ENCODE peak calls at places on chromosomes 12 and 14, in four cellular contexts. One of them, this sample, is unnamed.
A peak's percentile ranks its signal among the peaks of the same experiment; 100 is the strongest.

GRCh38 chr14:75411194-75411552 is 16.6 kb upstream of the JDP2 start:
- DNase-seq in choroid plexus epithelial cell: no peak
- DNase-seq in activated CD4-positive, alpha-beta T cell treated with anti-CD3 and anti-CD28 coated beads for 24 hours: no peak
- DNase-seq in Ammon's horn: no peak
- DNase-seq in this sample: no peak

GRCh38 chr12:3303410-3304136 is 187.4 kb upstream of the PRMT8 start:
- DNase-seq in choroid plexus epithelial cell: peak; percentile 22
- DNase-seq in Ammon's horn: no peak
- DNase-seq in activated CD4-positive, alpha-beta T cell treated with anti-CD3 and anti-CD28 coated beads for 24 hours: no peak
- DNase-seq in this sample: no peak

GRCh38 chr12:63982787-63983186 is 138.3 kb downstream of the SRGAP1 start:
- DNase-seq in activated CD4-positive, alpha-beta T cell treated with anti-CD3 and anti-CD28 coated beads for 24 hours: no peak
- DNase-seq in choroid plexus epithelial cell: no peak
- DNase-seq in Ammon's horn: no peak
- DNase-seq in this sample: no peak

GRCh38 chr14:101134851-101135486 is 231.4 kb upstream of the RTL1 start:
- DNase-seq in activated CD4-positive, alpha-beta T cell treated with anti-CD3 and anti-CD28 coated beads for 24 hours: no peak
- DNase-seq in Ammon's horn: no peak
- DNase-seq in choroid plexus epithelial cell: no peak
- DNase-seq in this sample: no peak

GRCh38 chr14:23530360-23531055 is 21.1 kb downstream of the ZFHX2 start:
- DNase-seq in Ammon's horn: no peak
- DNase-seq in choroid plexus epithelial cell: no peak
- DNase-seq in activated CD4-positive, alpha-beta T cell treated with anti-CD3 and anti-CD28 coated beads for 24 hours: no peak
- DNase-seq in this sample: no peak

GRCh38 chr14:20455355-20456300 is 602 bp downstream of the APEX1 start:
- DNase-seq in activated CD4-positive, alpha-beta T cell treated with anti-CD3 and anti-CD28 coated beads for 24 hours: no peak
- DNase-seq in choroid plexus epithelial cell: peak; percentile 95
- DNase-seq in Ammon's horn: no peak
- DNase-seq in this sample: no peak

GRCh38 chr12:4526923-4527546 is 11.7 kb upstream of the RAD51AP1 start:
- DNase-seq in Ammon's horn: no peak
- DNase-seq in activated CD4-positive, alpha-beta T cell treated with anti-CD3 and anti-CD28 coated beads for 24 hours: no peak
- DNase-seq in choroid plexus epithelial cell: peak; percentile 35
- DNase-seq in this sample: peak; percentile 21

GRCh38 chr14:103715052-103716000 is at the start of the genes XRCC3 and ZFYVE21:
- DNase-seq in choroid plexus epithelial cell: peak; percentile 100
- DNase-seq in Ammon's horn: peak; percentile 100
- DNase-seq in activated CD4-positive, alpha-beta T cell treated with anti-CD3 and anti-CD28 coated beads for 24 hours: peak; percentile 99
- DNase-seq in this sample: peak; percentile 99

GRCh38 chr12:123886931-123887582 is 85.6 kb downstream of the CCDC92 start:
- DNase-seq in Ammon's horn: no peak
- DNase-seq in choroid plexus epithelial cell: no peak
- DNase-seq in activated CD4-positive, alpha-beta T cell treated with anti-CD3 and anti-CD28 coated beads for 24 hours: no peak
- DNase-seq in this sample: no peak

GRCh38 chr12:11797317-11797913 is 147.9 kb downstream of the ETV6 start:
- DNase-seq in activated CD4-positive, alpha-beta T cell treated with anti-CD3 and anti-CD28 coated beads for 24 hours: no peak
- DNase-seq in choroid plexus epithelial cell: peak; percentile 90
- DNase-seq in Ammon's horn: no peak
- DNase-seq in this sample: no peak

GRCh38 chr14:70972107-70972976 is 65.1 kb downstream of the PCNX1 start:
- DNase-seq in Ammon's horn: peak; percentile 91
- DNase-seq in choroid plexus epithelial cell: peak; percentile 95
- DNase-seq in activated CD4-positive, alpha-beta T cell treated with anti-CD3 and anti-CD28 coated beads for 24 hours: peak; percentile 79
- DNase-seq in this sample: peak; percentile 93

GRCh38 chr12:26346748-26347147 is 151.4 kb downstream of the SSPN start:
- DNase-seq in activated CD4-positive, alpha-beta T cell treated with anti-CD3 and anti-CD28 coated beads for 24 hours: no peak
- DNase-seq in choroid plexus epithelial cell: peak; percentile 70
- DNase-seq in Ammon's horn: no peak
- DNase-seq in this sample: no peak

GRCh38 chr12:114499338-114499737 is 93.4 kb upstream of the TBX5 start:
- DNase-seq in choroid plexus epithelial cell: peak; percentile 17
- DNase-seq in activated CD4-positive, alpha-beta T cell treated with anti-CD3 and anti-CD28 coated beads for 24 hours: no peak
- DNase-seq in Ammon's horn: no peak
- DNase-seq in this sample: no peak

GRCh38 chr14:104085889-104086201 is 345 bp downstream of the ASPG start:
- DNase-seq in choroid plexus epithelial cell: no peak
- DNase-seq in Ammon's horn: no peak
- DNase-seq in activated CD4-positive, alpha-beta T cell treated with anti-CD3 and anti-CD28 coated beads for 24 hours: no peak
- DNase-seq in this sample: no peak

GRCh38 chr12:6872073-6873048 is 742 bp downstream of the SPSB2 start:
- DNase-seq in Ammon's horn: peak; percentile 92
- DNase-seq in choroid plexus epithelial cell: peak; percentile 77
- DNase-seq in activated CD4-positive, alpha-beta T cell treated with anti-CD3 and anti-CD28 coated beads for 24 hours: peak; percentile 82
- DNase-seq in this sample: peak; percentile 78

GRCh38 chr14:105092912-105093425 is 27.7 kb upstream of the GPR132 start:
- DNase-seq in choroid plexus epithelial cell: peak; percentile 45
- DNase-seq in Ammon's horn: no peak
- DNase-seq in activated CD4-positive, alpha-beta T cell treated with anti-CD3 and anti-CD28 coated beads for 24 hours: no peak
- DNase-seq in this sample: no peak

GRCh38 chr12:110565919-110566871 is 16.9 kb downstream of the PPTC7 start:
- DNase-seq in Ammon's horn: peak; percentile 62
- DNase-seq in activated CD4-positive, alpha-beta T cell treated with anti-CD3 and anti-CD28 coated beads for 24 hours: no peak
- DNase-seq in choroid plexus epithelial cell: no peak
- DNase-seq in this sample: no peak

GRCh38 chr12:6323340-6323994 is 13.0 kb downstream of the PLEKHG6 start:
- DNase-seq in Ammon's horn: peak; percentile 67
- DNase-seq in choroid plexus epithelial cell: peak; percentile 95
- DNase-seq in activated CD4-positive, alpha-beta T cell treated with anti-CD3 and anti-CD28 coated beads for 24 hours: no peak
- DNase-seq in this sample: peak; percentile 55

GRCh38 chr12:131604146-131604844 is 106.6 kb upstream of the SFSWAP start:
- DNase-seq in choroid plexus epithelial cell: peak; percentile 2
- DNase-seq in activated CD4-positive, alpha-beta T cell treated with anti-CD3 and anti-CD28 coated beads for 24 hours: no peak
- DNase-seq in Ammon's horn: no peak
- DNase-seq in this sample: no peak

GRCh38 chr12:2582631-2583616 is 211.8 kb upstream of the FKBP4 start:
- DNase-seq in activated CD4-positive, alpha-beta T cell treated with anti-CD3 and anti-CD28 coated beads for 24 hours: peak; percentile 54
- DNase-seq in Ammon's horn: peak; percentile 63
- DNase-seq in choroid plexus epithelial cell: peak; percentile 53
- DNase-seq in this sample: peak; percentile 44

GRCh38 chr12:48199784-48200198 is 3.3 kb downstream of the OR10AD1 start:
- DNase-seq in activated CD4-positive, alpha-beta T cell treated with anti-CD3 and anti-CD28 coated beads for 24 hours: no peak
- DNase-seq in Ammon's horn: no peak
- DNase-seq in choroid plexus epithelial cell: peak; percentile 82
- DNase-seq in this sample: no peak

GRCh38 chr12:89345830-89346740 is 6.2 kb downstream of the DUSP6 start:
- DNase-seq in Ammon's horn: peak; percentile 67
- DNase-seq in choroid plexus epithelial cell: peak; percentile 83
- DNase-seq in activated CD4-positive, alpha-beta T cell treated with anti-CD3 and anti-CD28 coated beads for 24 hours: no peak
- DNase-seq in this sample: peak; percentile 68

GRCh38 chr12:53560912-53561589 is 53.8 kb upstream of the NPFF start:
- DNase-seq in activated CD4-positive, alpha-beta T cell treated with anti-CD3 and anti-CD28 coated beads for 24 hours: no peak
- DNase-seq in choroid plexus epithelial cell: peak; percentile 22
- DNase-seq in Ammon's horn: no peak
- DNase-seq in this sample: no peak

GRCh38 chr14:93857500-93857899 is 69.2 kb upstream of the PRIMA1 start:
- DNase-seq in activated CD4-positive, alpha-beta T cell treated with anti-CD3 and anti-CD28 coated beads for 24 hours: no peak
- DNase-seq in choroid plexus epithelial cell: no peak
- DNase-seq in Ammon's horn: peak; percentile 14
- DNase-seq in this sample: peak; percentile 77

GRCh38 chr14:71143391-71144290 is 236.4 kb downstream of the PCNX1 start:
- DNase-seq in Ammon's horn: no peak
- DNase-seq in choroid plexus epithelial cell: peak; percentile 68
- DNase-seq in activated CD4-positive, alpha-beta T cell treated with anti-CD3 and anti-CD28 coated beads for 24 hours: no peak
- DNase-seq in this sample: no peak

GRCh38 chr12:94109154-94109553 is 39.2 kb upstream of the PLXNC1 start:
- DNase-seq in choroid plexus epithelial cell: peak; percentile 77
- DNase-seq in Ammon's horn: peak; percentile 13
- DNase-seq in activated CD4-positive, alpha-beta T cell treated with anti-CD3 and anti-CD28 coated beads for 24 hours: peak; percentile 38
- DNase-seq in this sample: no peak

GRCh38 chr12:100058482-100059029 is 73.8 kb upstream of the ANKS1B start:
- DNase-seq in activated CD4-positive, alpha-beta T cell treated with anti-CD3 and anti-CD28 coated beads for 24 hours: no peak
- DNase-seq in Ammon's horn: peak; percentile 33
- DNase-seq in choroid plexus epithelial cell: peak; percentile 88
- DNase-seq in this sample: peak; percentile 31

GRCh38 chr12:27424631-27425230 is 21.8 kb upstream of the SMCO2 start:
- DNase-seq in choroid plexus epithelial cell: peak; percentile 87
- DNase-seq in Ammon's horn: peak; percentile 59
- DNase-seq in activated CD4-positive, alpha-beta T cell treated with anti-CD3 and anti-CD28 coated beads for 24 hours: no peak
- DNase-seq in this sample: peak; percentile 33

GRCh38 chr12:95838125-95838524 is 20.6 kb upstream of the SNRPF start:
- DNase-seq in Ammon's horn: no peak
- DNase-seq in activated CD4-positive, alpha-beta T cell treated with anti-CD3 and anti-CD28 coated beads for 24 hours: no peak
- DNase-seq in choroid plexus epithelial cell: peak; percentile 81
- DNase-seq in this sample: no peak

GRCh38 chr14:104293231-104293841 is 154.9 kb downstream of the KIF26A start:
- DNase-seq in activated CD4-positive, alpha-beta T cell treated with anti-CD3 and anti-CD28 coated beads for 24 hours: no peak
- DNase-seq in Ammon's horn: no peak
- DNase-seq in choroid plexus epithelial cell: no peak
- DNase-seq in this sample: no peak

GRCh38 chr12:54277823-54278276 is 2.1 kb downstream of the CBX5 start:
- DNase-seq in Ammon's horn: no peak
- DNase-seq in choroid plexus epithelial cell: peak; percentile 55
- DNase-seq in activated CD4-positive, alpha-beta T cell treated with anti-CD3 and anti-CD28 coated beads for 24 hours: no peak
- DNase-seq in this sample: peak; percentile 55

GRCh38 chr12:58523360-58523759 is 396.9 kb downstream of the LRIG3 start:
- DNase-seq in Ammon's horn: no peak
- DNase-seq in choroid plexus epithelial cell: no peak
- DNase-seq in activated CD4-positive, alpha-beta T cell treated with anti-CD3 and anti-CD28 coated beads for 24 hours: no peak
- DNase-seq in this sample: no peak